ENCODE peak calls at places on chromosomes 3 and 15, in six cellular contexts. X is A549, L is OCI-LY7, Y is left kidney, N is HAP-1, P is fibroblast of mammary gland. W is an unnamed sample.

GRCh38 chr15:76932090-76932966 is 779 bp downstream of the RCN2 start:
- DNase-seq in N (peak; percentile 52), X (peak; percentile 8), P (peak; percentile 6), Y (no peak), L (peak; percentile 30), W (no peak)

GRCh38 chr3:178063475-178063874 is 472.8 kb upstream of the KCNMB2 start:
- DNase-seq in P (peak; percentile 66), Y (no peak), N (no peak), L (no peak), X (no peak), W (no peak)

GRCh38 chr3:188244395-188244861 is 90.5 kb downstream of the LPP start:
- DNase-seq in X (peak; percentile 84), P (peak; percentile 91), N (no peak), Y (no peak), L (peak; percentile 76), W (no peak)

GRCh38 chr3:126181398-126181725 is 976 bp upstream of the ALDH1L1 start:
- DNase-seq in L (no peak), N (no peak), P (no peak), Y (no peak), X (no peak), W (no peak)

GRCh38 chr3:66800941-66801545 is 197.1 kb upstream of the KBTBD8 start:
- DNase-seq in N (no peak), P (no peak), X (no peak), L (no peak), Y (no peak), W (no peak)

GRCh38 chr3:168049366-168049974 is 46.3 kb downstream of the GOLIM4 start:
- DNase-seq in N (no peak), P (peak; percentile 88), X (no peak), Y (no peak), L (no peak), W (no peak)

GRCh38 chr3:196638922-196639516 is 475 bp upstream of the NRROS start:
- DNase-seq in N (no peak), X (no peak), Y (no peak), L (no peak), P (no peak), W (no peak)

GRCh38 chr3:59374812-59375211 is 325.0 kb upstream of the CFAP20DC start:
- DNase-seq in N (no peak), L (peak; percentile 79), Y (peak; percentile 26), X (no peak), P (no peak), W (no peak)

GRCh38 chr15:52303093-52303772 is 7.6 kb upstream of the MYO5C start:
- DNase-seq in Y (no peak), N (no peak), X (no peak), L (no peak), P (no peak), W (no peak)

GRCh38 chr3:195172896-195173295 is 98.1 kb downstream of the XXYLT1 start:
- DNase-seq in N (no peak), X (no peak), Y (no peak), P (no peak), L (no peak), W (no peak)

GRCh38 chr15:42890161-42890913 is 30.2 kb downstream of the TTBK2 start:
- DNase-seq in X (peak; percentile 16), L (no peak), P (peak; percentile 45), Y (no peak), N (peak; percentile 86), W (no peak)

GRCh38 chr3:155232605-155233004 is 60.9 kb downstream of the STRIT1 start:
- DNase-seq in L (peak; percentile 25), P (peak; percentile 99), Y (no peak), N (no peak), X (peak; percentile 6), W (no peak)

GRCh38 chr3:53056442-53056841 is 10.6 kb upstream of the SFMBT1 start:
- DNase-seq in Y (peak; percentile 64), X (peak; percentile 52), N (peak; percentile 22), L (no peak), P (no peak), W (no peak)

GRCh38 chr15:67024322-67024997 is 40.9 kb upstream of the SMAD3 start:
- DNase-seq in X (peak; percentile 88), L (no peak), Y (peak; percentile 49), P (peak; percentile 95), N (peak; percentile 96), W (peak; percentile 72)

GRCh38 chr3:195895900-195896360 is 12.4 kb downstream of the TNK2 start:
- DNase-seq in Y (peak; percentile 55), X (peak; percentile 30), L (peak; percentile 79), P (no peak), N (peak; percentile 16), W (peak; percentile 88)

GRCh38 chr3:3836845-3837244 is 37.6 kb downstream of the LRRN1 start:
- DNase-seq in P (no peak), Y (no peak), L (no peak), X (no peak), N (no peak), W (no peak)

GRCh38 chr3:113211370-113212154 is at the start of gene BOC:
- DNase-seq in X (peak; percentile 43), L (no peak), P (peak; percentile 77), N (peak; percentile 42), Y (peak; percentile 94), W (peak; percentile 47)

GRCh38 chr3:189001559-189001958 is 170.2 kb upstream of the TPRG1 start:
- DNase-seq in N (no peak), Y (no peak), X (peak; percentile 44), L (no peak), P (peak; percentile 95), W (no peak)

GRCh38 chr15:34810455-34811146 is 15.3 kb upstream of the ACTC1 start:
- DNase-seq in Y (no peak), N (no peak), P (peak; percentile 98), L (no peak), X (peak; percentile 85), W (no peak)

GRCh38 chr3:47541583-47542108 is 28.1 kb upstream of the ELP6 start:
- DNase-seq in L (no peak), N (no peak), P (no peak), Y (no peak), X (no peak), W (no peak)

GRCh38 chr3:13707456-13707855 is 158.5 kb downstream of the FBLN2 start:
- DNase-seq in X (no peak), Y (no peak), N (no peak), L (no peak), P (no peak), W (no peak)

GRCh38 chr3:14827776-14828175 is 9.0 kb downstream of the FGD5 start:
- DNase-seq in Y (peak; percentile 70), X (no peak), P (no peak), N (no peak), L (no peak), W (no peak)

GRCh38 chr15:92333709-92334108 is 60.0 kb upstream of the ST8SIA2 start:
- DNase-seq in N (no peak), X (no peak), L (no peak), Y (no peak), P (no peak), W (no peak)

GRCh38 chr3:42936157-42936981 is 30.4 kb downstream of the ZNF662 start:
- DNase-seq in N (no peak), X (no peak), Y (peak; percentile 93), P (peak; percentile 36), L (no peak), W (peak; percentile 62)

GRCh38 chr15:85109333-85109732 is 127.7 kb downstream of the PDE8A start:
- DNase-seq in N (no peak), X (no peak), Y (no peak), L (no peak), P (no peak), W (no peak)

GRCh38 chr3:171526146-171526545 is 65.9 kb upstream of the TNIK start:
- DNase-seq in X (no peak), L (no peak), N (no peak), P (peak; percentile 48), Y (no peak), W (no peak)

GRCh38 chr3:114449271-114450007 is 155.6 kb downstream of the TIGIT start:
- DNase-seq in P (peak; percentile 48), L (peak; percentile 11), X (no peak), Y (no peak), N (peak; percentile 74), W (no peak)

GRCh38 chr15:100693451-100693850 is 91.1 kb downstream of the ASB7 start:
- DNase-seq in L (no peak), X (no peak), P (no peak), Y (no peak), N (no peak), W (no peak)